ENCODE peak calls at places on chromosomes 13 and 19, in eight cellular contexts. E is left lung, W is GM12865, S is fibroblast of pulmonary artery, I is MM.1S, M is AG09309, K is HCT116, C is brain microvascular endothelial cell. L is an unnamed sample.

GRCh38 chr19:29378543-29379105 is 147.2 kb upstream of the VSTM2B start:
- DNase-seq in I (no peak), M (no peak), W (no peak), S (no peak), E (no peak), C (no peak), K (no peak), L (peak; percentile 3)

GRCh38 chr13:53321301-53321700 is 292.7 kb downstream of the OLFM4 start:
- DNase-seq in E (no peak), S (no peak), I (no peak), C (no peak), W (no peak), K (no peak), M (no peak), L (no peak)

GRCh38 chr19:45162464-45163143 is 1.8 kb upstream of the NKPD1 start:
- DNase-seq in S (no peak), I (no peak), K (no peak), C (no peak), M (no peak), W (no peak), E (no peak), L (peak; percentile 67)

GRCh38 chr13:45162821-45163220 is 38.0 kb downstream of the KCTD4 start:
- DNase-seq in C (peak; percentile 55), K (peak; percentile 76), E (no peak), M (peak; percentile 74), S (peak; percentile 92), I (no peak), W (no peak), L (no peak)

GRCh38 chr19:15264061-15264932 is 32.0 kb upstream of the EPHX3 start:
- DNase-seq in I (peak; percentile 40), M (no peak), K (peak; percentile 45), S (peak; percentile 80), C (peak; percentile 51), E (peak; percentile 65), W (peak; percentile 70), L (peak; percentile 69)

GRCh38 chr19:33207903-33208302 is 13.8 kb downstream of the LRP3 start:
- DNase-seq in W (no peak), K (no peak), E (no peak), I (no peak), C (no peak), S (no peak), M (no peak), L (no peak)

GRCh38 chr19:3224346-3225325 is at the start of gene CELF5:
- DNase-seq in W (peak; percentile 27), E (no peak), M (no peak), K (no peak), S (peak; percentile 11), I (peak; percentile 37), C (no peak), L (no peak)

GRCh38 chr19:23698711-23699520 is 11.9 kb upstream of the ZNF675 start:
- DNase-seq in W (no peak), C (no peak), S (no peak), I (peak; percentile 34), M (no peak), E (no peak), K (no peak), L (no peak)

GRCh38 chr19:1035998-1036621 is 3.8 kb upstream of the ABCA7 start:
- DNase-seq in E (no peak), C (no peak), M (no peak), S (no peak), I (no peak), K (no peak), W (no peak), L (no peak)

DNA sequence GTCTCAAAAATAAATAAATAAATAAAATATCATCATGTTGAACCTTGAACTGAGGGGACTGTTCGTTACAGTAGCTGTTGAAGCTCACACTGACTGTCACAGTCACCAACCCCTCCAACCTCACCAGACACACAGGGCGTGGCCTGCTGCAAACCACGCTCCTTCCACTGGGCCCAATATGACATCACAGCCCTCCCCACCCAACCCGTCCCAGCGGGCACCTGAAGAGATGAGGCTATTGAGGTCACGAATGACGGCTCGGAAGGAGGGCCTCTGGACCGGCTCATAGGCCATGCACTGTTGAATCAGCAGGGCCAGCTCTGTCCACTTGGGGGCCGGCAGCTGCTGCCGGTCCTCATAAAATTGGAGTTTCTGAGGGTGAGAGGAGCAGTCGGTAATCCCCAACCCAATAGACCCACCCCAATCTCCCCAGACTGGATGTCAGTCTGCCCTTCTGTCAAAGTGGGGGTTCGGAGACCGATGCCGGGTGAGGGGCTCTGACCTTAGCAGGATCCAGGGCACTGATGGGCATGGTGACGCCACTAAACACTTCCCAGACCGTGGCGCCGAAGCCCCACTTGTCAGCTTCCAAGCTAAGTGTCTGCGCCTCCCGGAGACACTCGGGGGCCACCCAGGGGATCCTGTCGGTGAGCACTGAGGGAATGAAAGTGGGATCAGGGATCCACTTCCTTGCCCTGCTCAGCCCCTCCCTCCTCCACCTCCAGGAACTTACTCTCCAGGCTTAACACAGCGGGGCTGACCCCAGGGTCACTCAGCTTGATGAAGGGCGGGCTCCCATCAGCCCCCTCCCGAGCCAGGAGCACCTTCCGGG is 13.2 kb downstream of the JAK3 start:
- DNase-seq in S (no peak), E (no peak), M (no peak), C (no peak), I (no peak), W (no peak), K (no peak), L (no peak)
- TF ChIP-seq CTCF in S (peak; percentile 6), E (no peak), M (peak; percentile 12), C (peak; percentile 43), I (no peak), W (no peak), K (no peak), L (no peak)

GRCh38 chr19:31139871-31140505 is 209.2 kb downstream of the TSHZ3 start:
- DNase-seq in C (peak; percentile 85), E (no peak), M (peak; percentile 56), W (no peak), I (no peak), K (no peak), S (peak; percentile 74), L (no peak)

GRCh38 chr19:31141301-31141700 is 207.9 kb downstream of the TSHZ3 start:
- DNase-seq in S (no peak), I (no peak), E (no peak), C (no peak), W (no peak), K (no peak), M (no peak), L (no peak)

GRCh38 chr19:31138077-31138476 is 211.2 kb downstream of the TSHZ3 start:
- DNase-seq in I (no peak), W (no peak), C (no peak), K (no peak), M (no peak), S (no peak), E (no peak), L (no peak)

GRCh38 chr19:31144069-31144468 is 205.2 kb downstream of the TSHZ3 start:
- DNase-seq in W (no peak), K (no peak), I (no peak), C (no peak), S (no peak), M (no peak), E (no peak), L (no peak)

DNA sequence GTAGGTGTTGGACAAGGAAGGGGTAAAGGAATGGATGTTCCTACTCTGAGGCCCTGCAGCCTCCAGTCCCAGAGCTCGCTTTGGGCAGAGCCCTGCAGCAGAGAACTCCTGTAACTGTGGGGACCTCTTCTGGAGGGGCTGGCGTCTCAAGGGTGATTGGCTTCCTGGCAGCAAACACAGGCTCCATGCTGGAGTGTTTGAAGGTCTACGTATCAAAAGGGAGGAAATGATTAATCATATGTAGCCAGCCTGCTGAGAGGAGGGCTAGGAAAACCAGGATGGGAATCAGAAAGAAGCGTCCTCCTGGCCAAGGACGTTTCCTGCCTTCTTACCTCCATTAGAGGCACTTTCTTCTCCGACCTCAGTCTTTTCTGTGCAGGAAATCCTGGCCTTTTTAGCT is 208.5 kb downstream of the TSHZ3 start:
- DNase-seq in M (no peak), C (peak; percentile 80), I (no peak), E (no peak), K (no peak), S (peak; percentile 58), W (no peak), L (no peak)
- TF ChIP-seq CTCF in M (peak; percentile 16), C (peak; percentile 40), I (no peak), E (no peak), K (no peak), S (no peak), W (no peak), L (no peak)

GRCh38 chr19:42290136-42290522 is 11.8 kb upstream of the PRR19 start:
- DNase-seq in K (no peak), M (no peak), C (no peak), I (no peak), S (no peak), W (no peak), E (no peak), L (no peak)

GRCh38 chr19:42291437-42291815 is 10.5 kb upstream of the PRR19 start:
- DNase-seq in S (no peak), E (no peak), K (no peak), I (no peak), M (no peak), W (no peak), C (no peak), L (no peak)

GRCh38 chr19:42289556-42290041 is 12.3 kb upstream of the PRR19 start:
- DNase-seq in E (no peak), I (no peak), K (no peak), M (no peak), W (no peak), C (no peak), S (no peak), L (no peak)

GRCh38 chr19:42292042-42292960 is 9.6 kb upstream of the PRR19 start:
- DNase-seq in E (no peak), K (no peak), W (no peak), S (no peak), M (no peak), I (no peak), C (no peak), L (no peak)

DNA sequence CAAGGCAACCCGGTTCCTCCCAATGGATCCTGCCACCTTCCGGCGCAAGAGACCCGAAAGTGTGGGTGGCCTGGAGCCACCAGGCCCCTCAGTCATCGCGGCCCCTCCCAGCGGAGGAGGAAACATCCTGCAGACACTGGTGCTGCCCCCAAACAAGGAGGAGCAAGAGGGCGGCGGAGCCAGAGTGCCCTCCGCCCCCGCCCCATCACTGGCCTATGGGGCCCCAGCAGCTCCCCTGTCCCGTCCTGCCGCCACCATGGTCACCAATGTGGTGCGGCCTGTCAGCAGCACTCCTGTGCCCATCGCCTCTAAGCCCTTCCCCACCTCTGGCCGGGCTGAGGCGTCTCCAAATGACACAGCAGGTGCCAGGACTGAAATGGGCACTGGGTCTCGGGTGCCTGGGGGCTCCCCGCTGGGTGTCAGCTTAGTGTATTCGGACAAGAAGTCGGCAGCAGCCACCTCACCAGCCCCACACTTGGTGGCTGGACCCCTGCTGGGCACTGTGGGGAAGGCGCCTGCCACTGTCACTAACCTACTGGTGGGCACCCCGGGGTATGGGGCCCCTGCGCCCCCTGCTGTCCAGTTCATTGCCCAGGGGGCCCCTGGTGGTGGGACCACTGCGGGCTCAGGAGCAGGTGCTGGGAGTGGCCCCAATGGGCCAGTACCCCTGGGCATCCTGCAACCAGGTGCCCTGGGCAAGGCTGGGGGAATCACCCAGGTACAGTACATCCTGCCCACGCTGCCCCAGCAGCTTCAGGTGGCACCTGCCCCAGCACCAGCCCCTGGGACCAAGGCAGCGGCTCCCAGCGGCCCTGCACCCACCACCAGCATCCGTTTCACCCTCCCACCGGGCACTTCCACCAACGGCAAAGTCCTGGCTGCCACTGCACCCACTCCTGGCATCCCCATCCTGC is 11.2 kb upstream of the PRR19 start:
- DNase-seq in W (peak; percentile 70), K (no peak), I (no peak), C (no peak), S (no peak), M (no peak), E (no peak), L (no peak)
- TF ChIP-seq CTCF in W (peak; percentile 58), K (peak; percentile 91), I (peak; percentile 49), C (peak; percentile 75), S (peak; percentile 42), M (peak; percentile 54), E (peak; percentile 7), L (no peak)

GRCh38 chr19:13825489-13826475 is 30.5 kb downstream of the ZSWIM4 start:
- DNase-seq in W (no peak), E (no peak), K (no peak), S (no peak), I (no peak), M (no peak), C (no peak), L (no peak)
- TF ChIP-seq CTCF in W (peak; percentile 7), E (no peak), K (no peak), S (peak; percentile 1), I (peak; percentile 6), M (peak; percentile 9), C (peak; percentile 42), L (no peak)

L was measured in breast epithelium.